ENCODE peak calls at places on chromosomes 3 and 15, in eight cellular contexts. E is Right ventricle myocardium superior, B is iris pigment epithelial cell, M is NCI-H1092, I is hepatic stellate cell, D is GM12865, P is NCI-H146, G is HFF-Myc. Q is an unnamed sample.

GRCh38 chr3:188673509-188674239 is 498.1 kb upstream of the TPRG1 start:
- DNase-seq in M (no peak), G (no peak), I (peak; percentile 28), D (no peak), E (no peak), B (peak; percentile 95), P (no peak), Q (no peak)

GRCh38 chr3:139327861-139328260 is 16.0 kb upstream of the MRPS22 start:
- DNase-seq in E (no peak), P (no peak), B (no peak), D (no peak), I (no peak), M (no peak), G (no peak), Q (no peak)

GRCh38 chr3:177595789-177596188 is 398.5 kb upstream of the TBL1XR1 start:
- DNase-seq in G (no peak), M (no peak), B (peak; percentile 92), D (no peak), P (no peak), I (no peak), E (no peak), Q (no peak)

GRCh38 chr3:107897471-107898180 is 193.2 kb downstream of the CD47 start:
- DNase-seq in P (peak; percentile 63), D (no peak), B (no peak), G (no peak), M (peak; percentile 2), E (no peak), I (no peak), Q (no peak)

GRCh38 chr3:38031022-38031994 is 1.9 kb upstream of the PLCD1 start:
- DNase-seq in B (no peak), D (no peak), P (no peak), I (no peak), G (no peak), M (no peak), E (peak; percentile 65), Q (no peak)

GRCh38 chr15:41492597-41493204 is 973 bp upstream of the ITPKA start:
- DNase-seq in P (peak; percentile 38), I (no peak), E (no peak), M (no peak), G (no peak), B (peak; percentile 51), D (no peak), Q (no peak)

GRCh38 chr3:58411851-58412830 is 21.5 kb downstream of the PDHB start:
- DNase-seq in D (no peak), E (no peak), P (no peak), I (no peak), M (no peak), B (no peak), G (no peak), Q (no peak)

GRCh38 chr3:156973954-156974353 is 147.8 kb downstream of the LEKR1 start:
- DNase-seq in G (no peak), P (no peak), B (no peak), D (no peak), E (no peak), M (no peak), I (no peak), Q (no peak)

GRCh38 chr3:132654190-132654589 is 5.4 kb downstream of the ACAD11 start:
- DNase-seq in D (no peak), B (no peak), P (no peak), G (no peak), E (no peak), I (no peak), M (no peak), Q (no peak)

GRCh38 chr3:177135841-177136492 is 61.3 kb downstream of the TBL1XR1 start:
- DNase-seq in B (no peak), E (no peak), G (no peak), M (no peak), P (no peak), D (no peak), I (no peak), Q (no peak)

GRCh38 chr3:38646630-38647029 is 2.9 kb downstream of the SCN5A start:
- DNase-seq in D (peak; percentile 59), B (peak; percentile 31), M (no peak), P (peak; percentile 12), I (peak; percentile 6), E (no peak), G (no peak), Q (no peak)

GRCh38 chr3:159158213-159158612 is 356.4 kb downstream of the MFSD1 start:
- DNase-seq in I (no peak), P (no peak), B (peak; percentile 40), D (peak; percentile 6), G (no peak), M (no peak), E (no peak), Q (no peak)

GRCh38 chr3:133932009-133932408 is 36.3 kb upstream of the RAB6B start:
- DNase-seq in E (peak; percentile 23), D (no peak), M (no peak), G (no peak), I (no peak), B (no peak), P (no peak), Q (no peak)

GRCh38 chr15:61228025-61228901 is 839 bp downstream of the RORA start:
- DNase-seq in G (no peak), P (peak; percentile 24), E (peak; percentile 46), B (peak; percentile 32), M (peak; percentile 2), I (peak; percentile 29), D (no peak), Q (peak; percentile 17)

GRCh38 chr3:31984321-31984720 is 2.8 kb downstream of the ZNF860 start:
- DNase-seq in I (no peak), G (no peak), M (no peak), E (no peak), B (no peak), P (no peak), D (no peak), Q (no peak)

GRCh38 chr15:28110416-28110975 is 11.4 kb upstream of the OCA2 start:
- DNase-seq in I (no peak), B (no peak), P (no peak), G (no peak), D (no peak), M (no peak), E (no peak), Q (no peak)

GRCh38 chr15:67750371-67750770 is 74.9 kb upstream of the SKOR1 start:
- DNase-seq in D (no peak), I (no peak), G (no peak), M (no peak), B (peak; percentile 21), P (no peak), E (no peak), Q (no peak)

GRCh38 chr15:57566840-57567239 is 24.9 kb upstream of the MYZAP start:
- DNase-seq in G (no peak), B (no peak), E (peak; percentile 51), D (no peak), I (no peak), P (no peak), M (no peak), Q (peak; percentile 40)

GRCh38 chr3:32945136-32945535 is 6.3 kb upstream of the CCR4 start:
- DNase-seq in P (no peak), I (no peak), B (peak; percentile 39), E (no peak), D (no peak), G (no peak), M (no peak), Q (no peak)

GRCh38 chr3:42935472-42935871 is 29.5 kb downstream of the ZNF662 start:
- DNase-seq in I (no peak), G (no peak), E (no peak), P (no peak), B (no peak), M (no peak), D (no peak), Q (no peak)

GRCh38 chr3:122916580-122916979 is 111.0 kb downstream of the SEMA5B start:
- DNase-seq in E (no peak), P (no peak), I (no peak), B (no peak), D (peak; percentile 16), M (no peak), G (no peak), Q (no peak)

Q was measured in left ventricle myocardium inferior.